ENCODE peak calls at places on chromosomes 6 and 20, in eight cellular contexts. M is IMR-90, F is suprapubic skin, W is upper lobe of right lung, O is Peyer's patch, A is HAP-1, K is GM23338, N is astrocyte. E is an unnamed sample.

GRCh38 chr6:95364016-95364604 is 213.2 kb upstream of the MANEA start:
- DNase-seq in M (peak; percentile 10), F (no peak), W (no peak), O (no peak), A (no peak), K (peak; percentile 69), N (no peak), E (peak; percentile 2)

GRCh38 chr6:127516676-127517273 is 2.4 kb downstream of the MTCL3 start:
- DNase-seq in M (peak; percentile 57), F (no peak), W (peak; percentile 54), O (peak; percentile 69), A (peak; percentile 76), K (peak; percentile 83), N (peak; percentile 27), E (peak; percentile 72)

GRCh38 chr6:82641677-82642076 is 278.1 kb downstream of the TPBG start:
- DNase-seq in M (no peak), F (no peak), W (no peak), O (no peak), A (no peak), K (no peak), N (no peak), E (no peak)

GRCh38 chr20:57188576-57189079 is 77.8 kb downstream of the BMP7 start:
- DNase-seq in M (no peak), F (no peak), W (no peak), O (no peak), A (no peak), K (no peak), N (no peak), E (no peak)

GRCh38 chr6:121666809-121667208 is 231.4 kb downstream of the GJA1 start:
- DNase-seq in M (peak; percentile 93), F (no peak), W (no peak), O (no peak), A (no peak), K (no peak), N (peak; percentile 85), E (no peak)

GRCh38 chr6:169725270-169726048 is 1.2 kb upstream of the PHF10 start:
- DNase-seq in M (peak; percentile 94), F (peak; percentile 85), W (peak; percentile 75), O (peak; percentile 75), A (peak; percentile 57), K (peak; percentile 65), N (peak; percentile 69), E (peak; percentile 66)

GRCh38 chr20:1892122-1892385 is 3.2 kb upstream of the SIRPA start:
- DNase-seq in M (no peak), F (no peak), W (no peak), O (no peak), A (no peak), K (no peak), N (no peak), E (no peak)

GRCh38 chr6:86407128-86407527 is 530.2 kb upstream of the HTR1E start:
- DNase-seq in M (no peak), F (no peak), W (no peak), O (no peak), A (no peak), K (no peak), N (no peak), E (no peak)

GRCh38 chr6:56620229-56620868 is 22.3 kb downstream of the DST start:
- DNase-seq in M (no peak), F (no peak), W (no peak), O (no peak), A (no peak), K (no peak), N (no peak), E (no peak)

GRCh38 chr6:38021571-38021970 is 202.0 kb downstream of the ZFAND3 start:
- DNase-seq in M (no peak), F (no peak), W (no peak), O (no peak), A (no peak), K (no peak), N (no peak), E (no peak)

GRCh38 chr6:69835414-69836179 is 30.8 kb upstream of the COL19A1 start:
- DNase-seq in M (peak; percentile 76), F (no peak), W (no peak), O (peak; percentile 49), A (peak; percentile 61), K (peak; percentile 80), N (peak; percentile 47), E (peak; percentile 4)

GRCh38 chr6:110468696-110469095 is 7.7 kb downstream of the SLC22A16 start:
- DNase-seq in M (no peak), F (no peak), W (no peak), O (no peak), A (no peak), K (peak; percentile 45), N (no peak), E (no peak)

GRCh38 chr6:34196833-34197195 is 39.9 kb upstream of the HMGA1 start:
- DNase-seq in M (no peak), F (no peak), W (no peak), O (no peak), A (no peak), K (peak; percentile 38), N (no peak), E (peak; percentile 65)
- H3K4me3 ChIP-seq in M (peak overlapping the region; percentile 39), F (peak overlapping the region; percentile 53), W (peak overlapping the region; percentile 56), O (peak overlapping the region; percentile 64), A (no peak overlapping the region), K (peak overlapping the region; percentile 47), N (peak overlapping the region; percentile 64), E (no peak overlapping the region)

GRCh38 chr20:11721411-11721810 is 196.3 kb upstream of the BTBD3 start:
- DNase-seq in M (no peak), F (no peak), W (no peak), O (no peak), A (no peak), K (no peak), N (no peak), E (no peak)
- H3K27me3 ChIP-seq in M (peaks cover 2% of the 10 kb centered on the region), F (no peaks in the 10 kb centered on the region), W (no peaks in the 10 kb centered on the region), O (no peaks in the 10 kb centered on the region), A (peaks cover 2% of the 10 kb centered on the region), K (no peaks in the 10 kb centered on the region), N (no peaks in the 10 kb centered on the region), E (no peaks in the 10 kb centered on the region)

DNA sequence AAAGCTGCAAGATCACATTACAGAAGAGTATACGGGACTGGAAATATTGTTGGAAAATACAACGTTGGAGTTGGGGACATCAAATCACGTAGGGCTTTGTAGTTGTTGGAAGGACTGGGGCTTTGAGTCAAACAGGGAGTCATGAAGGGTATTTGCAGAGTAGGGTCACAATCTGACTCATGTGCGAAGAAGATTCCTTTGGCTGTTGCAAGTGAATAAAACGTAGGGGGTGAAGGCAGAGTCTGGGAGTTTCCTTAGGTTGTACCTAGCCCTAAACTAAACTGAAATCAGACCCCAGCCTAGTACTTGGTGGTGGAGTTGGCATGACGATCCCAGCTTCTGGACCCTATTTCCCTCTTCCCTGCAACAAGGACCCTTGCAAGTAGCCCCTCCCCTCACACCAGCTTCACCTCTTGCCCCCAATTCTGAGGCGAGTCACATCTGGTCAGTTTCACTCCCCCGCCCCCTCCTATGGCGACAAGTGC is 32.2 kb downstream of the SNX5 start:
- DNase-seq in M (peak; percentile 34), F (no peak), W (no peak), O (no peak), A (no peak), K (no peak), N (no peak), E (no peak)
- H3K4me3 ChIP-seq in M (no peak overlapping the region), F (no peak overlapping the region), W (no peak overlapping the region), O (no peak overlapping the region), A (no peak overlapping the region), K (no peak overlapping the region), N (no peak overlapping the region), E (no peak overlapping the region)

DNA sequence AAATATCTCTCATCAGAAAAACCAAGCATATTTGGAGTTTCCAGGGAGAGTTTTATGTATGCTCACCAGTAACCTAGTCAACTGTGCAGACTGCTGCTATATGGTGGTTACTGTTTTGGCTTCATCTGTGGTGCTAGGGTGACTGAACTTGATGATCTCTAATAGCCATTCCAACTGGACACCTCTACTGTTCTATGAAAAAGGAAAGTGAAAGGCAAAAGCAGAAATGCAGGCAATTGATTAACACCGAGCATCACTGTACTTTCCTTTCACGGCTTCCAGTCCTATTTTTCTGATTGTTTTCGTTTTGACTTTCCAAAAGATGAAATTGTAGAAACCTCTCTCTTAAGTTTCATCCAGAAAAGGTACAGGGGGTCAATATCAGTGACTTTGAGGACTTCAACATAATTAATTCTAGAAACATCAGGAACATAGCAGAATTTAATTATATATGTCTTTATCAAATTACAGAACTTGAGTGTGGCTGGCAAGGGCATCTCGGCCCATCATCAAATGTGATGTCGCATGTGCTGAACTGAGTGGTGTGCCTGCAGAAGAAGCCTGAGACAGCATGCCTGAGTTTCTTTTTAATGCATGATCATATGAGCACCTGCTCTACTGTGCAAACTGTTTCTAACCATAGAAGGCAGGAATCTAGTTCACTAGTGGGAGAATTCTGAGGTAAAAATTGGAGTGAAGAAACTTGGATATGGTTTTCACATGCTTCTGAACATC is 464.3 kb upstream of the FLRT3 start:
- DNase-seq in M (no peak), F (no peak), W (no peak), O (no peak), A (no peak), K (no peak), N (no peak), E (no peak)
- H3K27me3 ChIP-seq in M (no peaks in the 10 kb centered on the region), F (no peaks in the 10 kb centered on the region), W (no peaks in the 10 kb centered on the region), O (no peaks in the 10 kb centered on the region), A (no peaks in the 10 kb centered on the region), K (no peaks in the 10 kb centered on the region), N (no peaks in the 10 kb centered on the region), E (no peaks in the 10 kb centered on the region)

GRCh38 chr6:146028835-146029572 is at the start of gene GRM1:
- DNase-seq in M (no peak), F (no peak), W (no peak), O (no peak), A (no peak), K (peak; percentile 74), N (no peak), E (peak; percentile 47)
- H3K4me3 ChIP-seq in M (no peak within 1 kb of the TSS), F (no peak within 1 kb of the TSS), W (no peak within 1 kb of the TSS), O (no peak within 1 kb of the TSS), A (no peak within 1 kb of the TSS), K (peak within 1 kb of the TSS; percentile 72), N (peak within 1 kb of the TSS; percentile 53), E (peak within 1 kb of the TSS; percentile 52)

GRCh38 chr6:27726620-27727023 is 185.6 kb downstream of the OR2B2 start:
- DNase-seq in M (peak; percentile 0), F (no peak), W (no peak), O (no peak), A (peak; percentile 42), K (peak; percentile 73), N (no peak), E (no peak)

DNA sequence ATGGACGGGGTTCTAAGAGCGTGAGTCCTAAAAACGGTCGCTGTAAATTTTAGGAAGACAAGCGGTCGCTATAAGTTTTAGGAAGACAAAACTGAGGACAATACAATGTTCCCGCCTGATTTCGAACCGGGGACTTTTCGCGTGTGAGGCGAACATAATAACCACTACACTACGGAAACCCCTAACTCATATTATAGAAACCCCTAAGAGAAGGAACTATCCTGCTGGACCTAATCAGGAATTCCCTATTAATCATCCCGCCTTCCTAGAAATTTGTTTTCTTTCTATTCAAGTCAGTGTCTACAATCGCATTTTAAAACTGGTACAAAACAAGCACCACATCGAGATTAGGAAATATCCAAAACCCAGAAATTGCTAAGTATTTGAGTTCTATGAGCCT is 183.8 kb downstream of the OR2B2 start:
- DNase-seq in M (no peak), F (no peak), W (no peak), O (no peak), A (no peak), K (no peak), N (no peak), E (no peak)
- H3K27me3 ChIP-seq in M (no peaks in the 10 kb centered on the region), F (peaks cover 31% of the 10 kb centered on the region), W (peaks cover 15% of the 10 kb centered on the region), O (no peaks in the 10 kb centered on the region), A (no peaks in the 10 kb centered on the region), K (peaks cover 9% of the 10 kb centered on the region), N (no peaks in the 10 kb centered on the region), E (peaks cover 4% of the 10 kb centered on the region)

GRCh38 chr20:17679786-17680127 is 2.3 kb downstream of the RRBP1 start:
- DNase-seq in M (no peak), F (no peak), W (no peak), O (no peak), A (no peak), K (peak; percentile 46), N (no peak), E (no peak)
- H3K4me3 ChIP-seq in M (peak overlapping the region; percentile 96), F (peak overlapping the region; percentile 75), W (peak overlapping the region; percentile 73), O (peak overlapping the region; percentile 99), A (peak overlapping the region; percentile 47), K (peak overlapping the region; percentile 83), N (peak overlapping the region; percentile 88), E (no peak overlapping the region)